ENCODE peak calls at places on chromosome 1, in eight cellular contexts. F, U, A, Z, G, E, C and I are unnamed samples.

GRCh38 chr1:72357411-72357810 is 75.1 kb upstream of the NEGR1 start:
- DNase-seq in F (no peak), E (no peak), A (no peak), Z (no peak), C (no peak), U (no peak), G (no peak), I (no peak)

GRCh38 chr1:84836145-84836544 is 56.9 kb downstream of the LPAR3 start:
- DNase-seq in F (no peak), G (no peak), A (no peak), U (no peak), C (no peak), E (no peak), Z (no peak), I (no peak)

GRCh38 chr1:200028586-200029034 is 1.1 kb downstream of the NR5A2 start:
- DNase-seq in E (no peak), Z (no peak), F (no peak), C (no peak), A (no peak), U (peak; percentile 44), G (peak; percentile 37), I (no peak)

GRCh38 chr1:162218975-162219374 is 149.5 kb downstream of the NOS1AP start:
- DNase-seq in C (no peak), F (no peak), E (no peak), A (no peak), Z (no peak), G (no peak), U (no peak), I (no peak)

GRCh38 chr1:109472779-109473178 is 6.4 kb downstream of the SYPL2 start:
- DNase-seq in G (no peak), Z (no peak), E (peak; percentile 37), A (no peak), U (no peak), F (no peak), C (no peak), I (no peak)

GRCh38 chr1:68904472-68904871 is 407.6 kb upstream of the DEPDC1 start:
- DNase-seq in E (no peak), C (no peak), Z (no peak), A (no peak), G (no peak), F (no peak), U (peak; percentile 55), I (no peak)

GRCh38 chr1:85806236-85806965 is 98.2 kb upstream of the ZNHIT6 start:
- DNase-seq in E (no peak), U (no peak), C (no peak), F (no peak), Z (no peak), G (no peak), A (no peak), I (no peak)

GRCh38 chr1:244074559-244075171 is 23.6 kb downstream of the ZBTB18 start:
- DNase-seq in C (no peak), F (no peak), A (no peak), E (no peak), G (no peak), U (no peak), Z (peak; percentile 40), I (no peak)

GRCh38 chr1:56017336-56017735 is 562.0 kb downstream of the PLPP3 start:
- DNase-seq in A (no peak), G (no peak), U (no peak), C (no peak), Z (no peak), E (no peak), F (no peak), I (no peak)

GRCh38 chr1:25590096-25590824 is 26.3 kb upstream of the MAN1C1 start:
- DNase-seq in G (no peak), U (no peak), Z (peak; percentile 61), C (peak; percentile 36), E (no peak), F (peak; percentile 34), A (no peak), I (no peak)

GRCh38 chr1:66373072-66373685 is 160.8 kb upstream of the SGIP1 start:
- DNase-seq in F (no peak), A (no peak), U (no peak), C (no peak), E (no peak), Z (no peak), G (no peak), I (no peak)

GRCh38 chr1:66371233-66372005 is 162.5 kb upstream of the SGIP1 start:
- DNase-seq in U (no peak), C (peak; percentile 61), E (no peak), G (no peak), F (no peak), Z (no peak), A (no peak), I (no peak)

GRCh38 chr1:66374148-66374547 is 159.8 kb upstream of the SGIP1 start:
- DNase-seq in F (no peak), G (no peak), E (no peak), C (no peak), Z (no peak), U (no peak), A (no peak), I (no peak)

GRCh38 chr1:66372522-66373071 is 161.4 kb upstream of the SGIP1 start:
- DNase-seq in Z (no peak), E (no peak), U (no peak), C (no peak), A (no peak), F (no peak), G (peak; percentile 33), I (no peak)

DNA sequence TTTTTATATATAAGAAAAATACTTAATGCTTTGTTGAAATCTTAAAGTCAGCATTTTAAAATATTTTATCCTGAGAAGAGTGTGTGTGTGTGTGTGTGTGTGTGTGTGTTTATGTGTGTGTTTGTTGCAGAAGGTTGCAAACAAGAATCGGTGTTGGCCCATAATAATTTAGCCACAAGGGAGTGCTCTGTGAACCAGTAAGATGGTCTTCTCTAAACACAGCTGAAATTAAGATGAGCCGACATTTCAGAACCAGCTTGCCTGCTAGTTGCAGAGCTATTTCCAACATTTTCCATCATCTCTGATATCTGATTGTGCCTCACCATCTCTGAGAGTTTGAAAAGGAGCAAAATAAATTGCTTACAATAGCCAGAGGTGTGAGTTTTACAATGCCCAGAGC is 158.8 kb upstream of the SGIP1 start:
- DNase-seq in Z (no peak), U (no peak), F (no peak), A (no peak), E (no peak), C (no peak), G (no peak), I (no peak)
- H3K27ac ChIP-seq in Z (peak overlapping the region; percentile 74), U (no peak overlapping the region), F (no peak overlapping the region), A (peak overlapping the region; percentile 41), E (no peak overlapping the region), C (no peak overlapping the region), G (peak overlapping the region; percentile 57), I (no peak overlapping the region)

DNA sequence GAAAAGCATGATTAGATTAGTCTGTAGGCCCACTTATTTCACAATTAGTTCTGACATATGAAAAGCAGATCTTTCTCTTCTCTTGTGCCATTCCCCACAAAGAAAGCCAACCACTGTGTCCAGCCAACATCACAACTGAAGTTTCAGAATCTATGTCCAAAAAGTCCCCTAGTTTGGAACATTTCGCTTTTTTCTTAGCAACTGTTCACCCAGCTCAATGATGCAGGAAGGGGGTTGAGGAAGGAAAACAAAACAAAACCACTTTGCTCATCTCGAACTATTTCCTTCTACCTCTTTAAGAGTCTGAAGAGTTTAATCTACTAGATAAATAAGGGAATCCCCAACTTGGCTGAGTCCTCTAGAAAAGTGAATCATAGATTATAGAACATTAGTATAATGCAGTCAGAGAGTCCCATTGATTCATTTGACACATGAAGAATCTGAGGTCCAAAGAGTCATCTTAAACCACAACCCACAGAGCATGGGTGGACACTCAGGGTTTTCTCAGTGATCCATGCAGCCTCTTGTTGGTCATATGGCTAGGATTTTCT is 159.3 kb upstream of the SGIP1 start:
- DNase-seq in E (no peak), C (no peak), G (peak; percentile 41), A (no peak), U (no peak), F (no peak), Z (no peak), I (no peak)
- H3K4me1 ChIP-seq in E (peaks cover 26% of the 10 kb centered on the region), C (no peaks in the 10 kb centered on the region), G (peaks cover 61% of the 10 kb centered on the region), A (peaks cover 33% of the 10 kb centered on the region), U (no peaks in the 10 kb centered on the region), F (peaks cover 19% of the 10 kb centered on the region), Z (peaks cover 47% of the 10 kb centered on the region), I (peaks cover 67% of the 10 kb centered on the region)

DNA sequence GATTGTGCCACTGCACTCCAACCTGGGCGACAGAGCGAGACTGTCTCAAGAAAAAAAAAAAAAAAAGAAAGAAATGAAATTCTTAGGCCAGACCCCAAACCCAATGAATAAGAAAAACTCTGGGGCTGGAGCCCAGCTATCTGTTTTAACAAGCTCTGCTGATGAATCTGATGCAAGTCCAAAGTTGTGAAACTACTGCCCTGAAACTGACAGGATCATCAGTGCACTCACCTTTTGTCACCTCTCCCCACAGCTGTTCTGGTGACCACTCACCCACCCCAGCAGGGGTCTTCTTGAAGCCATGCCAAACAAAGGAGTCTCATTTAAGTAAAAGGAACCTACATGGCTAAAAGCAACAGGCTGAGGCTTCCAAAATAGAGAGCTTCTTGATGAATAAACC is 8.4 kb downstream of the PABPC4 start:
- DNase-seq in U (no peak), Z (no peak), A (peak; percentile 32), E (no peak), F (no peak), C (no peak), G (no peak), I (no peak)
- TF ChIP-seq CTCF in U (no peak), Z (no peak), A (no peak), E (no peak), F (no peak), C (no peak), G (no peak), I (no peak)

GRCh38 chr1:19757641-19758040 is 42.1 kb downstream of the TMCO4 start:
- DNase-seq in A (no peak), U (no peak), E (no peak), Z (no peak), G (no peak), C (no peak), F (no peak), I (no peak)

GRCh38 chr1:19754482-19754881 is 45.2 kb downstream of the TMCO4 start:
- DNase-seq in C (no peak), U (no peak), G (no peak), E (no peak), F (no peak), A (peak; percentile 78), Z (no peak), I (no peak)

GRCh38 chr1:19759740-19760089 is 40.0 kb downstream of the TMCO4 start:
- DNase-seq in U (no peak), C (no peak), A (no peak), Z (no peak), F (no peak), G (no peak), E (no peak), I (no peak)

GRCh38 chr1:19756480-19756879 is 43.2 kb downstream of the TMCO4 start:
- DNase-seq in C (no peak), G (no peak), U (no peak), F (no peak), Z (no peak), A (no peak), E (no peak), I (no peak)

DNA sequence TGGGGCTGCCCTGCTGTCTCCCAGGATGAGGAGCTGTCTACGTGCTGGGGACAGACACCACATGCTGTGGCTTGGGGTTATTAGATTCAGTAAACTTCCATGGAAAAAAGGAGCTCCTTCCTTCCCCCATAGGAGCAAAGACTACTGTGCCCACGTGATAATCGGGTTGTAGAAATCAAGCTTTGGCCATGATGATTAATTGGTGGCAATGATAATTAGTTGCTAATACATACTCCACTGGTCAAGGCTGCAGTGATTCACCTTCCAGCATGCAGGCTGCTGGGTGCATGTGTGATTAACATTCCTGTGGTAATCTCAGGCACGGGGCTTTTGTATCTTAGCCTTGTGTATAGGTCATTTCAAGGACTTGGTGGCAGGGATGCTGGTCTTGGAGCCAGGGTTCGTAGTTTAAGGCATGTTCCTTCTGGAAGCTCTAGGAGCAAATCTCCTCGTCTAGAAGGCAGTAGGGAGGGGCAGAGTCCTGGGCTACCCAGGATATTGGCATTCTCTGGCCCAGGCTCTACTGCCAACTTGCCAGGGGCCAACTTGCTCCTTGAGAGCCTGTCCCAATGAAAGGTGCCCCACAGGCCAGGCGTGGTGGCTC is 41.4 kb downstream of the TMCO4 start:
- DNase-seq in Z (no peak), G (no peak), U (peak; percentile 31), C (no peak), F (no peak), A (no peak), E (no peak), I (no peak)
- H3K27ac ChIP-seq in Z (no peak overlapping the region), G (no peak overlapping the region), U (no peak overlapping the region), C (no peak overlapping the region), F (peak overlapping the region; percentile 65), A (peak overlapping the region; percentile 27), E (no peak overlapping the region), I (no peak overlapping the region)